ENCODE peak calls at places on chromosomes 12 and 14, in five cellular contexts. One of them, this sample, is unnamed.
A peak's percentile ranks its signal among the peaks of the same experiment; 100 is the strongest.

GRCh38 chr12:11944321-11944720 is 126.4 kb upstream of the BCL2L14 start:
- DNase-seq in A673: no peak
- DNase-seq in heart right ventricle: no peak
- DNase-seq in fibroblast of lung: no peak
- DNase-seq in lung: no peak
- DNase-seq in this sample: no peak

GRCh38 chr12:87280893-87281292 is 748.3 kb downstream of the C12orf50 start:
- DNase-seq in A673: no peak
- DNase-seq in heart right ventricle: no peak
- DNase-seq in fibroblast of lung: no peak
- DNase-seq in lung: no peak
- DNase-seq in this sample: no peak

GRCh38 chr12:80778005-80778541 is 61.4 kb downstream of the MYF5 start:
- DNase-seq in A673: peak; percentile 92
- DNase-seq in heart right ventricle: peak; percentile 57
- DNase-seq in fibroblast of lung: peak; percentile 97
- DNase-seq in lung: peak; percentile 52
- DNase-seq in this sample: peak; percentile 91

GRCh38 chr14:52312872-52313492 is 1.1 kb upstream of the PTGER2 start:
- DNase-seq in A673: no peak
- DNase-seq in heart right ventricle: no peak
- DNase-seq in fibroblast of lung: peak; percentile 91
- DNase-seq in lung: no peak
- DNase-seq in this sample: no peak

GRCh38 chr12:68038650-68039049 is 49.4 kb downstream of the IFNG-AS1 start:
- DNase-seq in A673: no peak
- DNase-seq in heart right ventricle: no peak
- DNase-seq in fibroblast of lung: no peak
- DNase-seq in lung: no peak
- DNase-seq in this sample: no peak

GRCh38 chr12:130124605-130125244 is 37.5 kb upstream of the FZD10 start:
- DNase-seq in A673: no peak
- DNase-seq in heart right ventricle: no peak
- DNase-seq in fibroblast of lung: no peak
- DNase-seq in lung: no peak
- DNase-seq in this sample: no peak

GRCh38 chr14:62629070-62629580 is 416.1 kb downstream of the KCNH5 start:
- DNase-seq in A673: no peak
- DNase-seq in heart right ventricle: no peak
- DNase-seq in fibroblast of lung: no peak
- DNase-seq in lung: no peak
- DNase-seq in this sample: no peak

GRCh38 chr12:97941686-97942354 is 479.2 kb downstream of the RMST start:
- DNase-seq in A673: no peak
- DNase-seq in heart right ventricle: no peak
- DNase-seq in fibroblast of lung: no peak
- DNase-seq in lung: no peak
- DNase-seq in this sample: no peak

GRCh38 chr14:90545966-90546751 is 149.3 kb downstream of the CALM1 start:
- DNase-seq in A673: no peak
- DNase-seq in heart right ventricle: peak; percentile 62
- DNase-seq in fibroblast of lung: no peak
- DNase-seq in lung: no peak
- DNase-seq in this sample: peak; percentile 82

GRCh38 chr12:20368653-20369163 is 371 bp downstream of the PDE3A start:
- DNase-seq in A673: peak; percentile 58
- DNase-seq in heart right ventricle: peak; percentile 31
- DNase-seq in fibroblast of lung: peak; percentile 57
- DNase-seq in lung: no peak
- DNase-seq in this sample: peak; percentile 68

GRCh38 chr12:14418526-14418925 is 53.0 kb downstream of the ATF7IP start:
- DNase-seq in A673: peak; percentile 70
- DNase-seq in heart right ventricle: no peak
- DNase-seq in fibroblast of lung: peak; percentile 63
- DNase-seq in lung: no peak
- DNase-seq in this sample: no peak

GRCh38 chr12:72448089-72448488 is 175.9 kb downstream of the TRHDE start:
- DNase-seq in A673: peak; percentile 50
- DNase-seq in heart right ventricle: no peak
- DNase-seq in fibroblast of lung: peak; percentile 63
- DNase-seq in lung: no peak
- DNase-seq in this sample: no peak

GRCh38 chr12:72444566-72444965 is 172.4 kb downstream of the TRHDE start:
- DNase-seq in A673: peak; percentile 63
- DNase-seq in heart right ventricle: no peak
- DNase-seq in fibroblast of lung: no peak
- DNase-seq in lung: no peak
- DNase-seq in this sample: no peak

GRCh38 chr12:72442217-72442616 is 170.0 kb downstream of the TRHDE start:
- DNase-seq in A673: no peak
- DNase-seq in heart right ventricle: no peak
- DNase-seq in fibroblast of lung: no peak
- DNase-seq in lung: no peak
- DNase-seq in this sample: no peak

GRCh38 chr12:72448805-72449204 is 176.6 kb downstream of the TRHDE start:
- DNase-seq in A673: peak; percentile 82
- DNase-seq in heart right ventricle: no peak
- DNase-seq in fibroblast of lung: no peak
- DNase-seq in lung: no peak
- DNase-seq in this sample: no peak

DNA sequence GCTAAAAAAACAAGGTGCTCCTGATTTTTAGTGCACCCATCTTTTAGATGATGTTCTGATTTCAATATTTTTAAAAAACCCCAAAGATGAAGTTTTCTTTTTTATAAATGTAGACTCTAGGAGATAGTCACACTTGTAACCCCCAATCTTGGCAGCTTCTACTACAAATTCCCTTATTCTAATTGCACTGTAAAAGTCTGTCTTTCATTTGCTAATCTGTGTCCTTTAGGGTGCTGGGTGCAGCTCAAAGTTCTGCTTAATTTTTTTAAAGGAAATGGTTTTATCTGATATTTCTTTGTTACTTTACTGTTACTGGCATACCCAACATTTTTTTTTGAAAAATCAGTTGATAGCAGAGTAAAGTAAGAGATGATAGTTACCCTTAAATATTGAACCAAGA is 172.0 kb downstream of the TRHDE start:
- DNase-seq in A673: peak; percentile 79
- DNase-seq in heart right ventricle: no peak
- DNase-seq in fibroblast of lung: no peak
- DNase-seq in lung: no peak
- DNase-seq in this sample: no peak
- H3K27ac ChIP-seq in A673: peak overlapping the region; percentile 55
- H3K27ac ChIP-seq in heart right ventricle: no peak overlapping the region
- H3K27ac ChIP-seq in fibroblast of lung: no peak overlapping the region
- H3K27ac ChIP-seq in lung: no peak overlapping the region
- H3K27ac ChIP-seq in this sample: no peak overlapping the region

GRCh38 chr12:65215449-65215848 is 46.1 kb downstream of the LEMD3 start:
- DNase-seq in A673: no peak
- DNase-seq in heart right ventricle: no peak
- DNase-seq in fibroblast of lung: no peak
- DNase-seq in lung: no peak
- DNase-seq in this sample: no peak

GRCh38 chr12:65217127-65217526 is 47.7 kb downstream of the LEMD3 start:
- DNase-seq in A673: no peak
- DNase-seq in heart right ventricle: no peak
- DNase-seq in fibroblast of lung: peak; percentile 8
- DNase-seq in lung: no peak
- DNase-seq in this sample: no peak

DNA sequence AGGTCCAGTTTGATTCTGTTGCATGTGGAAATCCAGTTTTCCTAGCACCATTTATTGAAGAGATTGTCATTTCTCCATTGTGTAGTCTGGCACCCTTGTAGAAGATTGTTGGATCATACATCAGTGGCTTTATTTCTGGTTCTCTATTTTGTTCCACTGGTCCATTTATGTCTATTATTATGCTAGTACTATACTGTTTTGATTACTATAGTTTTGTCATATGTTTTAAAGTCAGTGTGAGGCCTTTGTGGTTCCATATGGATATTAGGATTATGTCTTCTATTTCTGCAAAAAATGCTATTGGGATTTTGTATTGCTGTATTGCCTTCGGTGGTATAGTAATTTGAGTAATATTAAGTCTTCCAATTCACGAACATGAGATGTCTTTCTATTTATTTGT is 51.4 kb downstream of the LEMD3 start:
- DNase-seq in A673: no peak
- DNase-seq in heart right ventricle: no peak
- DNase-seq in fibroblast of lung: no peak
- DNase-seq in lung: no peak
- DNase-seq in this sample: no peak
- H3K4me3 ChIP-seq in A673: no peak overlapping the region
- H3K4me3 ChIP-seq in heart right ventricle: no peak overlapping the region
- H3K4me3 ChIP-seq in fibroblast of lung: no peak overlapping the region
- H3K4me3 ChIP-seq in lung: no peak overlapping the region
- H3K4me3 ChIP-seq in this sample: no peak overlapping the region

DNA sequence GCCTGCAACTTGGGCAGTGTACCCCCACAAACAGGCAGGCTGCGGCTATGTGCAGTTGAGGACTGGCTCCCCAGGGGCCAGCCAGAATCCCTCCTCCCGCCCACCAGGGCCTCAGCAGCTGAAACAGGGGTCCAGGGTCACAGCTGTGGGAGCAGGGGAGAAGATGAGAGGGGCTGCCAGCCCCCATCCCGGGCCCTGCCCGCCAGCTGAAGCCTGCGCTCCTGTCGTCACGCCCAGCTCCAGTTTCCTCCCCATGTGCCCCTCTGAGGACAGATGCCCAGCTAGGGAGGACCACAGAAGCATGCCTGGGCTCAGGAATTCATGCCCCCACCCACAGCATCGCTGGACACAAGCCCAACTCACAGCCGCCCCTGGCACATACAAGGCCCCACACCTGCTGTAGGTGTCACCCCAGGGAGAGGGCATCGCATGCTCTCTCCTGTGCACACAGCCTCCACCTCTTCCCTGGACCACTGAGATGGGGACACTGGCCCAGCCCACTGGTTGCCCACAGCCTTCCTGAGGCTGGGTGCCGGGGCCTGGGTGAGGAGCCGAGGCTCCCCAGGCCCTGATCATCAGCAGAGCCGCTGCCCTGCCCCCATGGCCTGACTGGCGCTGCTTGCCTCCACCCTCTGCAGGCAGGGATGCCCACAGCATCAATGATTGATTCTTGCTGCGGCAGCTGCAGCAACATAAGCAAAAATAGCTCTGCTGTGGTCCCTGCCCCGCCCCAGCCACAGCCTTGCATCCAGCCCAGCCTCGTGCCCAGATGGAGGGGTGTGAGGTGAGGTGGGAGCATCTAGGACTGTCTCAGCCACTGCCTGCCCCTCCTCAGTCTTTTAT is 3.7 kb upstream of the CLBA1 start:
- DNase-seq in A673: no peak
- DNase-seq in heart right ventricle: no peak
- DNase-seq in fibroblast of lung: no peak
- DNase-seq in lung: no peak
- DNase-seq in this sample: peak; percentile 65
- H3K4me1 ChIP-seq in A673: no peaks in the 10 kb centered on the region
- H3K4me1 ChIP-seq in heart right ventricle: peaks cover 19% of the 10 kb centered on the region
- H3K4me1 ChIP-seq in fibroblast of lung: peaks cover 9% of the 10 kb centered on the region
- H3K4me1 ChIP-seq in lung: peaks cover 3% of the 10 kb centered on the region
- H3K4me1 ChIP-seq in this sample: peaks cover 21% of the 10 kb centered on the region

DNA sequence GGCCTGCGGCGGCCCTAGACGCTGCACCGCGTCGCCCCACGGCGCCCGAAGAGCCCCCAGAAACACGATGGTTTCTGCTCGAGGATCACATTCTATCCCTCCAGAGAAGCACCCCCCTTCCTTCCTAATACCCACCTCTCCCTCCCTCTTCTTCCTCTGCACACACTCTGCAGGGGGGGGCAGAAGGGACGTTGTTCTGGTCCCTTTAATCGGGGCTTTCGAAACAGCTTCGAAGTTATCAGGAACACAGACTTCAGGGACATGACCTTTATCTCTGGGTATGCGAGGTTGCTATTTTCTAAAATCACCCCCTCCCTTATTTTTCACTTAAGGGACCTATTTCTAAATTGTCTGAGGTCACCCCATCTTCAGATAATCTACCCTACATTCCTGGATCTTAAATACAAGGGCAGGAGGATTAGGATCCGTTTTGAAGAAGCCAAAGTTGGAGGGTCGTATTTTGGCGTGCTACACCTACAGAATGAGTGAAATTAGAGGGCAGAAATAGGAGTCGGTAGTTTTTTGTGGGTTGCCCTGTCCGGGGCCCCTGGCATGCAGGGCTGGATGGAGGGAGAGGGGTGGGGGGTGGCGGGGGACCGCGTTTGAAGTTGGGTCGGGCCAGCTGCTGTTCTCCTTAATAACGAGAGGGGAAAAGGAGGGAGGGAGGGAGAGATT is 449 bp upstream of the CCND2 start:
- DNase-seq in A673: no peak
- DNase-seq in heart right ventricle: no peak
- DNase-seq in fibroblast of lung: no peak
- DNase-seq in lung: no peak
- DNase-seq in this sample: peak; percentile 57
- H3K27ac ChIP-seq in A673: no peak overlapping the region
- H3K27ac ChIP-seq in heart right ventricle: peak overlapping the region; percentile 98
- H3K27ac ChIP-seq in fibroblast of lung: no peak overlapping the region
- H3K27ac ChIP-seq in lung: peak overlapping the region; percentile 65
- H3K27ac ChIP-seq in this sample: peak overlapping the region; percentile 89

DNA sequence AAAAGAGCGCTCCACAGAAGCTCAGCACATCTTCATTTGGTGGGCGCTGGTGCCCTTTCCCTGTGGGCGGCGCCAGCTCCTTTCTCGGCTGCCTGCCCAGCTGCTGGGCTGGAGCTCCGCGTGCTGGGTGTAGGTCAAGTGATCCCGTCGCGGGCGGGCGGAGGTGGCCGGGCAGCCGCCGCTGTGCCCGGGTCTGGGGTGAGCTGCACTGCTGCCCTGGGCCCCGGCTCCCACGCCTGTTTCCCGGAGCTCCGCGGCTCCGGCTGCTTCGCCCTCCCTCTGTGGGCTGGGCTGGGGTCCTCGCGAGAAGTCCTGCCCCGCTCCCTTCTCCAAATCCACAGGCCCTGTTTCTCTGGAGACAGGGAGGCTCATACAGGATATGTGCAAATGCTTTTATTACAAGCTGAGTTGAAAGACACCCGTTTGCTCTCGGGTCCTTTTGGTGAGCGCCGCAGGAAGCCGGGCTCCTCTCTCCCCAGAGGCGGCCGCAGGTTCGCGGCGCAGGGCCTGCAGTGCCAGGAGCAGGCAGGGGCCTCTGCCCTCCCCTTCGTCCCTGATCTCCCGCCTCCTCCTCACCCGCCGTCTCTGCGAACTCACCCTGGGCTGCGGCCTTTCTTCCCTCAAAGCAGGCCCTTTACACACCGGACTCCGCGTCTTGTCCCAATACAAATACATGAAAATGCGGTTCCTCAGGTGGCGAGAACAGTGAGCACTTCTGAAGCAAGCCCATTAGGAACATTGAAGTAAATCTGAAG is 67.8 kb upstream of the CAPRIN2 start:
- DNase-seq in A673: no peak
- DNase-seq in heart right ventricle: peak; percentile 66
- DNase-seq in fibroblast of lung: peak; percentile 50
- DNase-seq in lung: peak; percentile 81
- DNase-seq in this sample: peak; percentile 26
- H3K4me3 ChIP-seq in A673: peak overlapping the region; percentile 4
- H3K4me3 ChIP-seq in heart right ventricle: peak overlapping the region; percentile 37
- H3K4me3 ChIP-seq in fibroblast of lung: peak overlapping the region; percentile 55
- H3K4me3 ChIP-seq in lung: peak overlapping the region; percentile 15
- H3K4me3 ChIP-seq in this sample: peak overlapping the region; percentile 35

GRCh38 chr14:95320076-95320895 is 578 bp upstream of the CLMN start:
- DNase-seq in A673: peak; percentile 44
- DNase-seq in heart right ventricle: no peak
- DNase-seq in fibroblast of lung: no peak
- DNase-seq in lung: no peak
- DNase-seq in this sample: no peak
- H3K4me1 ChIP-seq in A673: peaks cover 9% of the 10 kb centered on the region
- H3K4me1 ChIP-seq in heart right ventricle: peaks cover 19% of the 10 kb centered on the region
- H3K4me1 ChIP-seq in fibroblast of lung: peaks cover 2% of the 10 kb centered on the region
- H3K4me1 ChIP-seq in lung: no peaks in the 10 kb centered on the region
- H3K4me1 ChIP-seq in this sample: peaks cover 42% of the 10 kb centered on the region

GRCh38 chr12:27246774-27247173 is 2.7 kb downstream of the STK38L start:
- DNase-seq in A673: no peak
- DNase-seq in heart right ventricle: no peak
- DNase-seq in fibroblast of lung: no peak
- DNase-seq in lung: no peak
- DNase-seq in this sample: no peak
- H3K27ac ChIP-seq in A673: no peak overlapping the region
- H3K27ac ChIP-seq in heart right ventricle: peak overlapping the region; percentile 95
- H3K27ac ChIP-seq in fibroblast of lung: no peak overlapping the region
- H3K27ac ChIP-seq in lung: no peak overlapping the region
- H3K27ac ChIP-seq in this sample: no peak overlapping the region

This sample was measured in SJCRH30.